ENCODE peak calls at places on chromosomes 6 and 20, in eight cellular contexts. C, T, R, D, M, K, O and H are unnamed samples.
A peak's percentile ranks its signal among the peaks of the same experiment; 100 is the strongest.

GRCh38 chr6:170378502-170378901 is 71.9 kb downstream of the FAM120B start:
- DNase-seq in C (no peak), T (no peak), R (no peak), D (peak; percentile 25), M (peak; percentile 37), K (no peak), O (no peak), H (no peak)

GRCh38 chr20:34713194-34713943 is 9.2 kb downstream of the TP53INP2 start:
- DNase-seq in C (no peak), T (no peak), R (no peak), D (no peak), M (no peak), K (no peak), O (peak; percentile 98), H (no peak)

GRCh38 chr6:125020385-125020784 is 58.1 kb downstream of the RNF217 start:
- DNase-seq in C (no peak), T (no peak), R (no peak), D (no peak), M (no peak), K (no peak), O (peak; percentile 42), H (no peak)

GRCh38 chr6:138545621-138545980 is 46.3 kb upstream of the NHSL1 start:
- DNase-seq in C (peak; percentile 85), T (peak; percentile 91), R (peak; percentile 84), D (no peak), M (no peak), K (peak; percentile 72), O (peak; percentile 89), H (no peak)

GRCh38 chr6:132820629-132821381 is 6.4 kb downstream of the RPS12 start:
- DNase-seq in C (no peak), T (no peak), R (no peak), D (no peak), M (no peak), K (no peak), O (no peak), H (no peak)

GRCh38 chr20:49288250-49288751 is 10.4 kb upstream of the ZNFX1 start:
- DNase-seq in C (no peak), T (no peak), R (no peak), D (no peak), M (no peak), K (no peak), O (no peak), H (no peak)

GRCh38 chr20:24762791-24763350 is 186.2 kb upstream of the CST7 start:
- DNase-seq in C (no peak), T (no peak), R (no peak), D (peak; percentile 8), M (no peak), K (no peak), O (no peak), H (no peak)

GRCh38 chr6:28648878-28649375 is 123.2 kb downstream of the GPX5 start:
- DNase-seq in C (no peak), T (no peak), R (no peak), D (no peak), M (no peak), K (no peak), O (no peak), H (no peak)

GRCh38 chr6:119249319-119249718 is 100.2 kb downstream of the MAN1A1 start:
- DNase-seq in C (no peak), T (no peak), R (no peak), D (no peak), M (no peak), K (no peak), O (no peak), H (no peak)

GRCh38 chr20:17179840-17180239 is 47.0 kb upstream of the PCSK2 start:
- DNase-seq in C (no peak), T (no peak), R (no peak), D (no peak), M (no peak), K (no peak), O (no peak), H (no peak)

GRCh38 chr6:136609878-136610706 is 59.9 kb upstream of the MAP7 start:
- DNase-seq in C (no peak), T (no peak), R (no peak), D (no peak), M (no peak), K (no peak), O (peak; percentile 98), H (no peak)

GRCh38 chr6:44960898-44961297 is 367.2 kb upstream of the RUNX2 start:
- DNase-seq in C (no peak), T (no peak), R (no peak), D (no peak), M (no peak), K (no peak), O (peak; percentile 12), H (no peak)

GRCh38 chr20:22430746-22431168 is 153.6 kb downstream of the FOXA2 start:
- DNase-seq in C (no peak), T (no peak), R (no peak), D (no peak), M (no peak), K (no peak), O (no peak), H (no peak)

GRCh38 chr6:7073810-7074525 is 33.8 kb upstream of the RREB1 start:
- DNase-seq in C (no peak), T (no peak), R (no peak), D (peak; percentile 55), M (peak; percentile 57), K (no peak), O (no peak), H (peak; percentile 57)

GRCh38 chr20:2690718-2691117 is 1.9 kb upstream of the EBF4 start:
- DNase-seq in C (no peak), T (no peak), R (no peak), D (no peak), M (no peak), K (no peak), O (no peak), H (no peak)

GRCh38 chr20:2687514-2687913 is 5.1 kb upstream of the EBF4 start:
- DNase-seq in C (no peak), T (no peak), R (no peak), D (no peak), M (no peak), K (no peak), O (no peak), H (no peak)

GRCh38 chr20:2691127-2691526 is 1.5 kb upstream of the EBF4 start:
- DNase-seq in C (no peak), T (no peak), R (no peak), D (no peak), M (no peak), K (no peak), O (no peak), H (no peak)

GRCh38 chr20:2690213-2690612 is 2.4 kb upstream of the EBF4 start:
- DNase-seq in C (no peak), T (no peak), R (no peak), D (no peak), M (no peak), K (no peak), O (no peak), H (no peak)

GRCh38 chr20:2688041-2688591 is 4.5 kb upstream of the EBF4 start:
- DNase-seq in C (peak; percentile 52), T (peak; percentile 84), R (peak; percentile 36), D (peak; percentile 77), M (peak; percentile 84), K (no peak), O (peak; percentile 79), H (peak; percentile 84)
- H3K4me3 ChIP-seq in C (no peak overlapping the region), T (no peak overlapping the region), R (no peak overlapping the region), D (no peak overlapping the region), M (no peak overlapping the region), K (no peak overlapping the region), O (no peak overlapping the region), H (no peak overlapping the region)

DNA sequence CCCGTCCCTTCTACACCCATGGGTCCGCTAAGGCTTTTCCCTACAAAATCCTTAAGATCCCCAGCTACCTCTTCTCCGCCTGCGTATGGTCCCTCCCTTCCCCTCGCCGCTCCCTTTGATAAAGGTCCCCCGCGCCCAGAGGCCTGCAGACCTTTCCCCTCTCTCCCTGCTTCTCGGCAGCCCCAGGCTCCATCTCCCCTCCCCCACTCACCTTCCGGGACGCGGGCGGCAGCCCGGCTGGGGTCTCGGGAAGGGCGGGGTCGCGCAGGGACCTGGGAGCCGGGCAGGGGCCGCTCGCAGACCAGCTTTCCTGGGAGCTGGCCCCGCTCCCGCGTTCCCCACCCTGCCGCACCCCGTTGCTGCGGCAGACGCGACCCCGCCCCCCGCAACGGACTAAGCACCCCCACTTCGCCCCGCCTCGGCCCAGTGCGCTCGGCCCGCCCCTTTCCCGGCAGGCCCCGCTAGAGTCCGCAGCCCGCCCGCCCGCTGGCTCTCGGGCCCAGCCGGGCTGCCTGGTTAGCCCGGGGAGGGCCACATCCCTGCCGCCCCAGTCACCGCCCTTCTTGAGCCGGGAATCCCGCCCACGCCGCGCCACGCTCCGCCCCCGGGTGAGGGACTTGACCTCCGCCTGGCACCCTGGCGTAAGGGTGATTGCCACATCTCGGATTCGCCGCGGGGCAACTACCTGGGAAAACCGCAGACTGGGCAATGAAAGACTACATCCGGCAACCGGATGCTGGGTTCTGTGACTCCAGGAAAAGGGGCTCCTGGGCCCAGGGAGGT is at the start of gene FLOT1:
- DNase-seq in C (peak; percentile 98), T (peak; percentile 100), R (peak; percentile 99), D (peak; percentile 85), M (no peak), K (peak; percentile 99), O (peak; percentile 99), H (peak; percentile 58)
- H3K4me1 ChIP-seq in C (peaks cover 63% of the 10 kb centered on the region), T (peaks cover 46% of the 10 kb centered on the region), R (peaks cover 73% of the 10 kb centered on the region), D (peaks cover 45% of the 10 kb centered on the region), M (peaks cover 35% of the 10 kb centered on the region), K (peaks cover 19% of the 10 kb centered on the region), O (peaks cover 5% of the 10 kb centered on the region), H (peaks cover 43% of the 10 kb centered on the region)

DNA sequence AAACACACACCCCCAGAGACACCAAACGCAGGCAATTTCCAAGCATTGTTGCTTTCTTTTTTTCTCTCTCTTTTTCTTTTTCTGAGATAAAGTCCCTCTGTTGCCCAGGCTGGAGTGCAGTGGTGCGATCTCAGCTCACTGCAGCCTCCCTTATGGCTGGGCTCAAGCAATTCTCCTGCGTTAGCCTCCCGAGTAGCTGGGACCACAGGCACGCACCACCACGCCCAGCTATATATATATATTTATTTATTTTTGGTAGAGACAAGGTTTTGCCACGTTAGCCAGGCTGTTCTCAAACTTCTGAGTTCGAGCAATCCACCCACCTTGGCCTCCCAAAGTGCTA is 14.0 kb upstream of the SRSF3 start:
- DNase-seq in C (no peak), T (no peak), R (no peak), D (no peak), M (no peak), K (no peak), O (no peak), H (no peak)
- H3K27ac ChIP-seq in C (peak overlapping the region; percentile 72), T (no peak overlapping the region), R (peak overlapping the region; percentile 77), D (no peak overlapping the region), M (no peak overlapping the region), K (peak overlapping the region; percentile 36), O (peak overlapping the region; percentile 96), H (no peak overlapping the region)

GRCh38 chr6:41545703-41546474 is at the start of gene FOXP4:
- DNase-seq in C (peak; percentile 89), T (peak; percentile 89), R (peak; percentile 90), D (peak; percentile 85), M (peak; percentile 76), K (peak; percentile 95), O (peak; percentile 97), H (peak; percentile 74)

GRCh38 chr6:41547799-41548097 is 1.6 kb downstream of the FOXP4 start:
- DNase-seq in C (no peak), T (no peak), R (no peak), D (no peak), M (no peak), K (no peak), O (no peak), H (no peak)

GRCh38 chr6:41546475-41546865 is 289 bp downstream of the FOXP4 start:
- DNase-seq in C (no peak), T (peak; percentile 94), R (no peak), D (no peak), M (no peak), K (no peak), O (no peak), H (no peak)

GRCh38 chr6:41548098-41548840 is 2.1 kb downstream of the FOXP4 start:
- DNase-seq in C (no peak), T (peak; percentile 81), R (no peak), D (peak; percentile 36), M (peak; percentile 11), K (peak; percentile 53), O (no peak), H (peak; percentile 41)

GRCh38 chr6:41546866-41547798 is 951 bp downstream of the FOXP4 start:
- DNase-seq in C (no peak), T (peak; percentile 91), R (peak; percentile 42), D (peak; percentile 45), M (peak; percentile 8), K (peak; percentile 72), O (peak; percentile 56), H (peak; percentile 44)
- H3K4me3 ChIP-seq in C (peak overlapping the region; percentile 76), T (peak overlapping the region; percentile 91), R (peak overlapping the region; percentile 91), D (peak overlapping the region; percentile 79), M (peak overlapping the region; percentile 64), K (peak overlapping the region; percentile 82), O (peak overlapping the region; percentile 97), H (peak overlapping the region; percentile 79)